ENCODE peak calls at places on chromosomes 13 and 19, in four cellular contexts. S is NCI-H774; Z is activated CD8-positive, alpha-beta memory T cell treated with anti-CD3 and anti-CD28 coated beads for 1 hour; F is body of pancreas. L is an unnamed sample.
A peak's percentile ranks its signal among the peaks of the same experiment; 100 is the strongest.

GRCh38 chr13:112877976-112878955 is 90.7 kb upstream of the MCF2L start:
- DNase-seq in S (no peak), Z (no peak), F (no peak), L (no peak)

GRCh38 chr13:84455143-84455905 is 573.0 kb upstream of the SLITRK1 start:
- DNase-seq in S (no peak), Z (no peak), F (no peak), L (no peak)

GRCh38 chr19:39299404-39299803 is 3.2 kb downstream of the IFNL1 start:
- DNase-seq in S (no peak), Z (no peak), F (no peak), L (no peak)

GRCh38 chr19:10946964-10947657 is 13.7 kb upstream of the SMARCA4 start:
- DNase-seq in S (no peak), Z (no peak), F (no peak), L (no peak)

GRCh38 chr13:51523082-51523518 is 61.2 kb upstream of the WDFY2 start:
- DNase-seq in S (no peak), Z (no peak), F (no peak), L (no peak)

GRCh38 chr19:39969681-39970423 is 1.1 kb upstream of the PSMC4 start:
- DNase-seq in S (no peak), Z (no peak), F (no peak), L (no peak)

GRCh38 chr13:46831588-46832194 is 34.7 kb upstream of the ESD start:
- DNase-seq in S (no peak), Z (no peak), F (peak; percentile 16), L (no peak)

GRCh38 chr19:18278521-18279265 is 2.7 kb downstream of the JUND start:
- DNase-seq in S (no peak), Z (no peak), F (peak; percentile 48), L (no peak)

GRCh38 chr19:39845621-39846175 is 481 bp downstream of the FBL start:
- DNase-seq in S (no peak), Z (no peak), F (no peak), L (no peak)

GRCh38 chr13:91056746-91057145 is 290.7 kb upstream of the MIR17HG start:
- DNase-seq in S (no peak), Z (no peak), F (no peak), L (no peak)

GRCh38 chr13:32209670-32210069 is 105.5 kb downstream of the ZAR1L start:
- DNase-seq in S (no peak), Z (no peak), F (no peak), L (no peak)

GRCh38 chr13:75798353-75799245 is 162.5 kb downstream of the LMO7 start:
- DNase-seq in S (no peak), Z (no peak), F (no peak), L (no peak)

GRCh38 chr13:103788061-103788652 is 721.9 kb upstream of the SLC10A2 start:
- DNase-seq in S (no peak), Z (no peak), F (no peak), L (no peak)

GRCh38 chr19:46288896-46289588 is 7.8 kb upstream of the HIF3A start:
- DNase-seq in S (no peak), Z (no peak), F (no peak), L (no peak)

GRCh38 chr13:109272595-109273325 is 513.6 kb downstream of the IRS2 start:
- DNase-seq in S (no peak), Z (no peak), F (no peak), L (no peak)

L was measured in NCI-H510A.